ENCODE peak calls at places on chromosome 7, in nine cellular contexts. One of them, this sample, is unnamed.

GRCh38 chr7:75945297-75946168 is 30.6 kb downstream of the POR start:
- DNase-seq in cardiac muscle cell: peak; percentile 61
- DNase-seq in BE2C: no peak
- DNase-seq in heart right ventricle: no peak
- DNase-seq in mesothelial cell of epicardium: no peak
- DNase-seq in ureter: no peak
- DNase-seq in caudate nucleus: no peak
- DNase-seq in GM23248: peak; percentile 44
- DNase-seq in CD4-positive, alpha-beta T cell: no peak
- DNase-seq in this sample: peak; percentile 85

GRCh38 chr7:18894155-18894554 is 223.3 kb downstream of the TWIST1 start:
- DNase-seq in caudate nucleus: no peak
- DNase-seq in CD4-positive, alpha-beta T cell: no peak
- DNase-seq in heart right ventricle: no peak
- DNase-seq in cardiac muscle cell: peak; percentile 7
- DNase-seq in mesothelial cell of epicardium: no peak
- DNase-seq in BE2C: no peak
- DNase-seq in GM23248: no peak
- DNase-seq in ureter: no peak
- DNase-seq in this sample: no peak

GRCh38 chr7:153381275-153382119 is 621.9 kb downstream of the ACTR3B start:
- DNase-seq in cardiac muscle cell: peak; percentile 37
- DNase-seq in CD4-positive, alpha-beta T cell: no peak
- DNase-seq in caudate nucleus: peak; percentile 1
- DNase-seq in BE2C: peak; percentile 54
- DNase-seq in mesothelial cell of epicardium: no peak
- DNase-seq in GM23248: peak; percentile 3
- DNase-seq in heart right ventricle: peak; percentile 23
- DNase-seq in ureter: no peak
- DNase-seq in this sample: peak; percentile 34

GRCh38 chr7:70571403-70571911 is 560.5 kb upstream of the GALNT17 start:
- DNase-seq in BE2C: no peak
- DNase-seq in ureter: no peak
- DNase-seq in heart right ventricle: no peak
- DNase-seq in GM23248: peak; percentile 61
- DNase-seq in mesothelial cell of epicardium: no peak
- DNase-seq in caudate nucleus: no peak
- DNase-seq in cardiac muscle cell: no peak
- DNase-seq in CD4-positive, alpha-beta T cell: no peak
- DNase-seq in this sample: no peak

GRCh38 chr7:74078461-74078860 is 5.1 kb upstream of the LIMK1 start:
- DNase-seq in CD4-positive, alpha-beta T cell: no peak
- DNase-seq in BE2C: no peak
- DNase-seq in mesothelial cell of epicardium: no peak
- DNase-seq in cardiac muscle cell: no peak
- DNase-seq in GM23248: no peak
- DNase-seq in caudate nucleus: no peak
- DNase-seq in ureter: no peak
- DNase-seq in heart right ventricle: no peak
- DNase-seq in this sample: no peak

GRCh38 chr7:46123-46829 is 146.1 kb upstream of the FAM20C start:
- DNase-seq in CD4-positive, alpha-beta T cell: no peak
- DNase-seq in heart right ventricle: no peak
- DNase-seq in cardiac muscle cell: no peak
- DNase-seq in ureter: peak; percentile 17
- DNase-seq in GM23248: no peak
- DNase-seq in caudate nucleus: no peak
- DNase-seq in BE2C: no peak
- DNase-seq in mesothelial cell of epicardium: peak; percentile 27
- DNase-seq in this sample: peak; percentile 20

GRCh38 chr7:17039372-17039771 is 157.6 kb upstream of the AGR3 start:
- DNase-seq in GM23248: no peak
- DNase-seq in heart right ventricle: no peak
- DNase-seq in mesothelial cell of epicardium: no peak
- DNase-seq in ureter: no peak
- DNase-seq in cardiac muscle cell: no peak
- DNase-seq in BE2C: no peak
- DNase-seq in caudate nucleus: no peak
- DNase-seq in CD4-positive, alpha-beta T cell: no peak
- DNase-seq in this sample: no peak

GRCh38 chr7:4689668-4690067 is 7.6 kb downstream of the FOXK1 start:
- DNase-seq in CD4-positive, alpha-beta T cell: no peak
- DNase-seq in mesothelial cell of epicardium: no peak
- DNase-seq in GM23248: peak; percentile 36
- DNase-seq in cardiac muscle cell: no peak
- DNase-seq in caudate nucleus: no peak
- DNase-seq in BE2C: no peak
- DNase-seq in heart right ventricle: no peak
- DNase-seq in ureter: no peak
- DNase-seq in this sample: no peak

GRCh38 chr7:151756866-151757265 is 120.0 kb downstream of the PRKAG2 start:
- DNase-seq in mesothelial cell of epicardium: no peak
- DNase-seq in heart right ventricle: no peak
- DNase-seq in GM23248: no peak
- DNase-seq in BE2C: no peak
- DNase-seq in cardiac muscle cell: no peak
- DNase-seq in ureter: no peak
- DNase-seq in CD4-positive, alpha-beta T cell: no peak
- DNase-seq in caudate nucleus: no peak
- DNase-seq in this sample: no peak

GRCh38 chr7:98240961-98241673 is 10.9 kb downstream of the TECPR1 start:
- DNase-seq in mesothelial cell of epicardium: no peak
- DNase-seq in cardiac muscle cell: peak; percentile 70
- DNase-seq in BE2C: peak; percentile 63
- DNase-seq in caudate nucleus: no peak
- DNase-seq in CD4-positive, alpha-beta T cell: no peak
- DNase-seq in heart right ventricle: no peak
- DNase-seq in GM23248: peak; percentile 56
- DNase-seq in ureter: no peak
- DNase-seq in this sample: no peak

GRCh38 chr7:134931487-134931886 is 54.8 kb upstream of the AGBL3 start:
- DNase-seq in GM23248: peak; percentile 54
- DNase-seq in ureter: no peak
- DNase-seq in mesothelial cell of epicardium: no peak
- DNase-seq in heart right ventricle: no peak
- DNase-seq in cardiac muscle cell: no peak
- DNase-seq in BE2C: no peak
- DNase-seq in CD4-positive, alpha-beta T cell: no peak
- DNase-seq in caudate nucleus: no peak
- DNase-seq in this sample: no peak

GRCh38 chr7:29858080-29858951 is 52.0 kb downstream of the WIPF3 start:
- DNase-seq in BE2C: no peak
- DNase-seq in GM23248: no peak
- DNase-seq in caudate nucleus: no peak
- DNase-seq in cardiac muscle cell: no peak
- DNase-seq in CD4-positive, alpha-beta T cell: no peak
- DNase-seq in mesothelial cell of epicardium: no peak
- DNase-seq in heart right ventricle: no peak
- DNase-seq in ureter: no peak
- DNase-seq in this sample: no peak

GRCh38 chr7:73482746-73483145 is 39.3 kb downstream of the BAZ1B start:
- DNase-seq in heart right ventricle: no peak
- DNase-seq in GM23248: no peak
- DNase-seq in mesothelial cell of epicardium: no peak
- DNase-seq in CD4-positive, alpha-beta T cell: no peak
- DNase-seq in cardiac muscle cell: no peak
- DNase-seq in BE2C: peak; percentile 14
- DNase-seq in caudate nucleus: no peak
- DNase-seq in ureter: no peak
- DNase-seq in this sample: no peak

GRCh38 chr7:81447351-81447952 is 322.4 kb downstream of the HGF start:
- DNase-seq in cardiac muscle cell: peak; percentile 50
- DNase-seq in heart right ventricle: no peak
- DNase-seq in BE2C: peak; percentile 51
- DNase-seq in CD4-positive, alpha-beta T cell: no peak
- DNase-seq in mesothelial cell of epicardium: no peak
- DNase-seq in caudate nucleus: no peak
- DNase-seq in ureter: peak; percentile 56
- DNase-seq in GM23248: peak; percentile 71
- DNase-seq in this sample: no peak

GRCh38 chr7:3592438-3593134 is 291.5 kb downstream of the SDK1 start:
- DNase-seq in GM23248: no peak
- DNase-seq in mesothelial cell of epicardium: no peak
- DNase-seq in cardiac muscle cell: no peak
- DNase-seq in caudate nucleus: no peak
- DNase-seq in ureter: no peak
- DNase-seq in heart right ventricle: no peak
- DNase-seq in CD4-positive, alpha-beta T cell: no peak
- DNase-seq in BE2C: no peak
- DNase-seq in this sample: no peak

GRCh38 chr7:24334627-24335026 is 50.6 kb downstream of the NPY start:
- DNase-seq in heart right ventricle: no peak
- DNase-seq in BE2C: peak; percentile 18
- DNase-seq in caudate nucleus: no peak
- DNase-seq in GM23248: no peak
- DNase-seq in cardiac muscle cell: no peak
- DNase-seq in mesothelial cell of epicardium: no peak
- DNase-seq in ureter: no peak
- DNase-seq in CD4-positive, alpha-beta T cell: no peak
- DNase-seq in this sample: no peak

GRCh38 chr7:137920637-137921473 is 74.1 kb upstream of the DGKI start:
- DNase-seq in mesothelial cell of epicardium: no peak
- DNase-seq in GM23248: peak; percentile 71
- DNase-seq in heart right ventricle: no peak
- DNase-seq in ureter: no peak
- DNase-seq in cardiac muscle cell: no peak
- DNase-seq in BE2C: no peak
- DNase-seq in caudate nucleus: no peak
- DNase-seq in CD4-positive, alpha-beta T cell: no peak
- DNase-seq in this sample: no peak

GRCh38 chr7:105141068-105141467 is 127.1 kb downstream of the KMT2E start:
- DNase-seq in CD4-positive, alpha-beta T cell: no peak
- DNase-seq in GM23248: peak; percentile 64
- DNase-seq in caudate nucleus: no peak
- DNase-seq in mesothelial cell of epicardium: no peak
- DNase-seq in heart right ventricle: no peak
- DNase-seq in BE2C: peak; percentile 25
- DNase-seq in ureter: no peak
- DNase-seq in cardiac muscle cell: peak; percentile 51
- DNase-seq in this sample: no peak

GRCh38 chr7:55052726-55053431 is 34.1 kb downstream of the EGFR start:
- DNase-seq in heart right ventricle: no peak
- DNase-seq in caudate nucleus: no peak
- DNase-seq in mesothelial cell of epicardium: no peak
- DNase-seq in CD4-positive, alpha-beta T cell: no peak
- DNase-seq in ureter: no peak
- DNase-seq in BE2C: no peak
- DNase-seq in cardiac muscle cell: no peak
- DNase-seq in GM23248: peak; percentile 87
- DNase-seq in this sample: no peak

GRCh38 chr7:30363778-30364563 is 79.6 kb downstream of the ZNRF2 start:
- DNase-seq in cardiac muscle cell: no peak
- DNase-seq in caudate nucleus: no peak
- DNase-seq in GM23248: no peak
- DNase-seq in ureter: no peak
- DNase-seq in mesothelial cell of epicardium: no peak
- DNase-seq in BE2C: no peak
- DNase-seq in CD4-positive, alpha-beta T cell: no peak
- DNase-seq in heart right ventricle: no peak
- DNase-seq in this sample: no peak

GRCh38 chr7:68269410-68269809 is 1272.8 kb downstream of the TYW1 start:
- DNase-seq in cardiac muscle cell: no peak
- DNase-seq in mesothelial cell of epicardium: no peak
- DNase-seq in CD4-positive, alpha-beta T cell: no peak
- DNase-seq in heart right ventricle: no peak
- DNase-seq in ureter: no peak
- DNase-seq in caudate nucleus: no peak
- DNase-seq in BE2C: no peak
- DNase-seq in GM23248: peak; percentile 27
- DNase-seq in this sample: no peak

GRCh38 chr7:149001427-149002068 is 26.8 kb downstream of the PDIA4 start:
- DNase-seq in GM23248: no peak
- DNase-seq in heart right ventricle: no peak
- DNase-seq in caudate nucleus: no peak
- DNase-seq in mesothelial cell of epicardium: no peak
- DNase-seq in cardiac muscle cell: no peak
- DNase-seq in CD4-positive, alpha-beta T cell: no peak
- DNase-seq in BE2C: no peak
- DNase-seq in ureter: no peak
- DNase-seq in this sample: no peak

This sample was measured in upper lobe of left lung.